ENCODE peak calls at places on chromosomes 3 and 15, in nine cellular contexts. K is left ventricle myocardium inferior; A is T-helper 9 cell; U is right atrium auricular region; J is SK-N-DZ; G is stimulated activated CD4-positive, alpha-beta T cell treated with anti-CD3 and anti-CD28 coated beads, Interleukin-1b, Interleukin-23, amount 100 ng/mL, for 48 hours; Y is adrenal gland; O is mesothelial cell of epicardium; X is HTR-8/SVneo. Q is an unnamed sample.

GRCh38 chr3:43455233-43455632 is 166.6 kb downstream of the ANO10 start:
- DNase-seq in K (no peak), A (no peak), U (no peak), J (no peak), G (no peak), Y (peak), O (no peak), X (peak), Q (no peak)

GRCh38 chr3:126542340-126543241 is 16.1 kb downstream of the C3orf22 start:
- DNase-seq in K (no peak), A (no peak), U (peak), J (no peak), G (no peak), Y (peak), O (peak), X (no peak), Q (peak)

GRCh38 chr3:186589856-186590579 is 19.5 kb downstream of the DNAJB11 start:
- DNase-seq in K (no peak), A (no peak), U (no peak), J (no peak), G (no peak), Y (no peak), O (no peak), X (no peak), Q (no peak)

GRCh38 chr3:42256135-42256819 is 9.7 kb downstream of the CCK start:
- DNase-seq in K (no peak), A (no peak), U (no peak), J (no peak), G (no peak), Y (no peak), O (no peak), X (peak), Q (no peak)

GRCh38 chr3:95926904-95927501 is 887.4 kb upstream of the EPHA6 start:
- DNase-seq in K (no peak), A (no peak), U (no peak), J (no peak), G (no peak), Y (no peak), O (no peak), X (no peak), Q (no peak)

GRCh38 chr3:13141991-13142412 is 68.8 kb upstream of the IQSEC1 start:
- DNase-seq in K (no peak), A (no peak), U (no peak), J (no peak), G (no peak), Y (peak), O (peak), X (peak), Q (peak)

GRCh38 chr3:183949690-183950089 is 65.0 kb upstream of the PARL start:
- DNase-seq in K (no peak), A (no peak), U (no peak), J (no peak), G (no peak), Y (no peak), O (no peak), X (no peak), Q (no peak)

GRCh38 chr3:127799476-127800222 is 22.7 kb downstream of the MGLL start:
- DNase-seq in K (no peak), A (no peak), U (no peak), J (no peak), G (no peak), Y (no peak), O (no peak), X (peak), Q (no peak)

GRCh38 chr15:48397841-48398240 is 66.6 kb downstream of the DUT start:
- DNase-seq in K (peak), A (no peak), U (no peak), J (no peak), G (no peak), Y (peak), O (no peak), X (no peak), Q (peak)

Q was measured in SJCRH30.